ENCODE peak calls at places on chromosomes 3 and 15, in ten cellular contexts. One of them, this sample, is unnamed.

GRCh38 chr3:99895106-99895705 is 77.5 kb downstream of the CMSS1 start:
- DNase-seq in WERI-Rb-1: no peak
- DNase-seq in heart left ventricle: no peak
- DNase-seq in pancreas: no peak
- DNase-seq in vagina: no peak
- DNase-seq in colonic mucosa: no peak
- DNase-seq in heart right ventricle: no peak
- DNase-seq in lung: no peak
- DNase-seq in kidney: no peak
- DNase-seq in A549: no peak
- DNase-seq in this sample: no peak

GRCh38 chr3:127981097-127981496 is 66.1 kb downstream of the KBTBD12 start:
- DNase-seq in WERI-Rb-1: no peak
- DNase-seq in heart left ventricle: no peak
- DNase-seq in pancreas: no peak
- DNase-seq in vagina: no peak
- DNase-seq in colonic mucosa: no peak
- DNase-seq in heart right ventricle: no peak
- DNase-seq in lung: no peak
- DNase-seq in kidney: no peak
- DNase-seq in A549: no peak
- DNase-seq in this sample: no peak

GRCh38 chr15:55279746-55280351 is 9.8 kb downstream of the RAB27A start:
- DNase-seq in WERI-Rb-1: no peak
- DNase-seq in heart left ventricle: no peak
- DNase-seq in pancreas: peak
- DNase-seq in vagina: no peak
- DNase-seq in colonic mucosa: no peak
- DNase-seq in heart right ventricle: no peak
- DNase-seq in lung: no peak
- DNase-seq in kidney: no peak
- DNase-seq in A549: peak
- DNase-seq in this sample: peak

GRCh38 chr15:36826948-36827347 is 247.5 kb downstream of the CDIN1 start:
- DNase-seq in WERI-Rb-1: no peak
- DNase-seq in heart left ventricle: no peak
- DNase-seq in pancreas: no peak
- DNase-seq in vagina: no peak
- DNase-seq in colonic mucosa: no peak
- DNase-seq in heart right ventricle: no peak
- DNase-seq in lung: no peak
- DNase-seq in kidney: no peak
- DNase-seq in A549: no peak
- DNase-seq in this sample: no peak

GRCh38 chr15:27365441-27365840 is 394.5 kb downstream of the GABRG3 start:
- DNase-seq in WERI-Rb-1: no peak
- DNase-seq in heart left ventricle: no peak
- DNase-seq in pancreas: no peak
- DNase-seq in vagina: no peak
- DNase-seq in colonic mucosa: no peak
- DNase-seq in heart right ventricle: no peak
- DNase-seq in lung: no peak
- DNase-seq in kidney: no peak
- DNase-seq in A549: no peak
- DNase-seq in this sample: no peak

GRCh38 chr15:58019503-58020376 is 45.8 kb downstream of the ALDH1A2 start:
- DNase-seq in WERI-Rb-1: no peak
- DNase-seq in heart left ventricle: no peak
- DNase-seq in pancreas: no peak
- DNase-seq in vagina: no peak
- DNase-seq in colonic mucosa: no peak
- DNase-seq in heart right ventricle: no peak
- DNase-seq in lung: no peak
- DNase-seq in kidney: no peak
- DNase-seq in A549: no peak
- DNase-seq in this sample: peak

GRCh38 chr15:99174567-99174966 is 69.7 kb downstream of the SYNM start:
- DNase-seq in WERI-Rb-1: no peak
- DNase-seq in heart left ventricle: peak
- DNase-seq in pancreas: no peak
- DNase-seq in vagina: no peak
- DNase-seq in colonic mucosa: no peak
- DNase-seq in heart right ventricle: peak
- DNase-seq in lung: no peak
- DNase-seq in kidney: no peak
- DNase-seq in A549: no peak
- DNase-seq in this sample: no peak

GRCh38 chr3:68173230-68173629 is 518.8 kb upstream of the SUCLG2 start:
- DNase-seq in WERI-Rb-1: no peak
- DNase-seq in heart left ventricle: no peak
- DNase-seq in pancreas: no peak
- DNase-seq in vagina: no peak
- DNase-seq in colonic mucosa: no peak
- DNase-seq in heart right ventricle: no peak
- DNase-seq in lung: no peak
- DNase-seq in kidney: no peak
- DNase-seq in A549: no peak
- DNase-seq in this sample: no peak

GRCh38 chr3:121430816-121431215 is 115.0 kb downstream of the POLQ start:
- DNase-seq in WERI-Rb-1: no peak
- DNase-seq in heart left ventricle: no peak
- DNase-seq in pancreas: no peak
- DNase-seq in vagina: no peak
- DNase-seq in colonic mucosa: no peak
- DNase-seq in heart right ventricle: no peak
- DNase-seq in lung: no peak
- DNase-seq in kidney: no peak
- DNase-seq in A549: no peak
- DNase-seq in this sample: no peak

GRCh38 chr15:81015595-81016252 is 15.0 kb downstream of the TLNRD1 start:
- DNase-seq in WERI-Rb-1: peak
- DNase-seq in heart left ventricle: no peak
- DNase-seq in pancreas: no peak
- DNase-seq in vagina: no peak
- DNase-seq in colonic mucosa: no peak
- DNase-seq in heart right ventricle: no peak
- DNase-seq in lung: no peak
- DNase-seq in kidney: no peak
- DNase-seq in A549: no peak
- DNase-seq in this sample: no peak

GRCh38 chr3:131655076-131655685 is 152.4 kb upstream of the MRPL3 start:
- DNase-seq in WERI-Rb-1: peak
- DNase-seq in heart left ventricle: no peak
- DNase-seq in pancreas: no peak
- DNase-seq in vagina: no peak
- DNase-seq in colonic mucosa: no peak
- DNase-seq in heart right ventricle: no peak
- DNase-seq in lung: no peak
- DNase-seq in kidney: no peak
- DNase-seq in A549: no peak
- DNase-seq in this sample: no peak

GRCh38 chr3:104298662-104299061 is 1068.0 kb upstream of the ALCAM start:
- DNase-seq in WERI-Rb-1: no peak
- DNase-seq in heart left ventricle: no peak
- DNase-seq in pancreas: no peak
- DNase-seq in vagina: no peak
- DNase-seq in colonic mucosa: no peak
- DNase-seq in heart right ventricle: no peak
- DNase-seq in lung: no peak
- DNase-seq in kidney: no peak
- DNase-seq in A549: no peak
- DNase-seq in this sample: no peak

GRCh38 chr15:45417303-45417950 is 39.1 kb upstream of the GATM start:
- DNase-seq in WERI-Rb-1: no peak
- DNase-seq in heart left ventricle: no peak
- DNase-seq in pancreas: no peak
- DNase-seq in vagina: no peak
- DNase-seq in colonic mucosa: no peak
- DNase-seq in heart right ventricle: no peak
- DNase-seq in lung: no peak
- DNase-seq in kidney: no peak
- DNase-seq in A549: no peak
- DNase-seq in this sample: no peak

GRCh38 chr3:14208977-14209394 is 30.4 kb downstream of the LSM3 start:
- DNase-seq in WERI-Rb-1: no peak
- DNase-seq in heart left ventricle: no peak
- DNase-seq in pancreas: no peak
- DNase-seq in vagina: no peak
- DNase-seq in colonic mucosa: no peak
- DNase-seq in heart right ventricle: no peak
- DNase-seq in lung: no peak
- DNase-seq in kidney: no peak
- DNase-seq in A549: no peak
- DNase-seq in this sample: peak

GRCh38 chr15:85540085-85540797 is 159.8 kb downstream of the AKAP13 start:
- DNase-seq in WERI-Rb-1: peak
- DNase-seq in heart left ventricle: no peak
- DNase-seq in pancreas: no peak
- DNase-seq in vagina: no peak
- DNase-seq in colonic mucosa: no peak
- DNase-seq in heart right ventricle: no peak
- DNase-seq in lung: no peak
- DNase-seq in kidney: no peak
- DNase-seq in A549: no peak
- DNase-seq in this sample: no peak
- H3K27ac ChIP-seq in WERI-Rb-1: no peak
- H3K27ac ChIP-seq in heart left ventricle: no peak
- H3K27ac ChIP-seq in pancreas: no peak
- H3K27ac ChIP-seq in vagina: no peak
- H3K27ac ChIP-seq in colonic mucosa: no peak
- H3K27ac ChIP-seq in heart right ventricle: no peak
- H3K27ac ChIP-seq in lung: no peak
- H3K27ac ChIP-seq in kidney: no peak
- H3K27ac ChIP-seq in A549: no peak
- H3K27ac ChIP-seq in this sample: no peak

DNA sequence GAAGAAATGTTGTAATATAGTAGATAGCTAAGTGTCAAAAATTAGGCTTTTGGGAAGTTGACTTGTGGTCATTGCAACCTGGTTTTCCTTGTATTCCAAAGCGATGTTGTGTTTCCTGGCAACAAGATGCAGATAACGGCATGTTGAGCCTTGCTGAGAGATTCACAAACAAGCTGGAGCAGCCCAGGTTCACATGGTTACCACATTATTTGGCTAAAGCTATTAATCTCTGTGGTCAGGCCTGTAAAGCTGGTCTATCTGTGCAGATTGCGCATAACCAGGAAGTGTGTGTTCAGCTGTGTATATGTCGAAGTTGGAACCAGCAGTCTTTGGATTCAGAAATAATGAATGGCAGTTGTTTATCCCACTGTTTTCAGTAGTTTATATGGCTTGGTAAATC is 6.6 kb downstream of the TIPARP start:
- DNase-seq in WERI-Rb-1: peak
- DNase-seq in heart left ventricle: peak
- DNase-seq in pancreas: peak
- DNase-seq in vagina: no peak
- DNase-seq in colonic mucosa: no peak
- DNase-seq in heart right ventricle: peak
- DNase-seq in lung: peak
- DNase-seq in kidney: no peak
- DNase-seq in A549: peak
- DNase-seq in this sample: peak
- H3K4me3 ChIP-seq in WERI-Rb-1: peak
- H3K4me3 ChIP-seq in heart left ventricle: no peak
- H3K4me3 ChIP-seq in pancreas: no peak
- H3K4me3 ChIP-seq in vagina: peak
- H3K4me3 ChIP-seq in colonic mucosa: no peak
- H3K4me3 ChIP-seq in heart right ventricle: no peak
- H3K4me3 ChIP-seq in lung: no peak
- H3K4me3 ChIP-seq in kidney: no peak
- H3K4me3 ChIP-seq in A549: no peak
- H3K4me3 ChIP-seq in this sample: no peak

GRCh38 chr3:24640330-24640877 is 145.8 kb upstream of the THRB start:
- DNase-seq in WERI-Rb-1: no peak
- DNase-seq in heart left ventricle: no peak
- DNase-seq in pancreas: no peak
- DNase-seq in vagina: no peak
- DNase-seq in colonic mucosa: peak
- DNase-seq in heart right ventricle: no peak
- DNase-seq in lung: no peak
- DNase-seq in kidney: no peak
- DNase-seq in A549: peak
- DNase-seq in this sample: peak
- TF ChIP-seq CTCF in WERI-Rb-1: peak
- TF ChIP-seq CTCF in heart left ventricle: peak
- TF ChIP-seq CTCF in pancreas: peak
- TF ChIP-seq CTCF in vagina: no peak
- TF ChIP-seq CTCF in colonic mucosa: peak
- TF ChIP-seq CTCF in heart right ventricle: peak
- TF ChIP-seq CTCF in lung: no peak
- TF ChIP-seq CTCF in kidney: peak
- TF ChIP-seq CTCF in A549: peak
- TF ChIP-seq CTCF in this sample: peak

GRCh38 chr3:45012577-45012976 is 13.5 kb upstream of the CLEC3B start:
- DNase-seq in WERI-Rb-1: no peak
- DNase-seq in heart left ventricle: no peak
- DNase-seq in pancreas: no peak
- DNase-seq in vagina: no peak
- DNase-seq in colonic mucosa: no peak
- DNase-seq in heart right ventricle: no peak
- DNase-seq in lung: no peak
- DNase-seq in kidney: no peak
- DNase-seq in A549: no peak
- DNase-seq in this sample: no peak
- H3K27ac ChIP-seq in WERI-Rb-1: no peak
- H3K27ac ChIP-seq in heart left ventricle: peak
- H3K27ac ChIP-seq in pancreas: no peak
- H3K27ac ChIP-seq in vagina: peak
- H3K27ac ChIP-seq in colonic mucosa: peak
- H3K27ac ChIP-seq in heart right ventricle: peak
- H3K27ac ChIP-seq in lung: peak
- H3K27ac ChIP-seq in kidney: peak
- H3K27ac ChIP-seq in A549: no peak
- H3K27ac ChIP-seq in this sample: peak

This sample was measured in brain microvascular endothelial cell.